ENCODE peak calls at places on chromosomes 16 and 17, in six cellular contexts. M is K562, J is HCT116, N is HepG2, A is SK-N-SH, U is GM12878. L is an unnamed sample. For H3K79me2, the result is how much of the 10 kb centered on the place peaks cover.

GRCh38 chr17:44919885-44920564 is 4.7 kb upstream of the GFAP start:
- DNase-seq in A (peak), U (peak), M (peak), N (peak), J (peak), L (peak)

GRCh38 chr17:1511756-1512321 is 4.6 kb downstream of the INPP5K start:
- DNase-seq in J (no peak), A (no peak), N (no peak), M (no peak), U (no peak), L (no peak)

GRCh38 chr16:1775846-1776671 is 3.1 kb upstream of the MRPS34 start:
- DNase-seq in M (no peak), N (no peak), A (no peak), U (no peak), J (no peak), L (no peak)

GRCh38 chr17:48791128-48792032 is 25.6 kb downstream of the TTLL6 start:
- DNase-seq in A (peak), J (peak), M (peak), U (peak), N (peak), L (peak)

GRCh38 chr16:52078716-52079655 is 468.0 kb downstream of the TOX3 start:
- DNase-seq in N (no peak), A (no peak), M (no peak), J (no peak), U (no peak), L (no peak)

GRCh38 chr17:27895110-27895895 is 2.1 kb upstream of the LYRM9 start:
- DNase-seq in U (no peak), M (no peak), J (no peak), N (no peak), A (no peak), L (peak)

GRCh38 chr17:19338031-19338990 is 24.2 kb downstream of the B9D1 start:
- DNase-seq in U (no peak), M (peak), A (peak), N (peak), J (no peak), L (peak)

GRCh38 chr17:50511058-50511457 is 2.8 kb downstream of the MYCBPAP start:
- DNase-seq in N (no peak), J (no peak), U (peak), A (no peak), M (no peak), L (no peak)

GRCh38 chr17:62761884-62762283 is 46.2 kb downstream of the MARCHF10 start:
- DNase-seq in M (no peak), A (no peak), N (no peak), U (no peak), J (no peak), L (peak)

GRCh38 chr17:62064791-62065563 is at the start of gene MED13:
- DNase-seq in A (peak), N (peak), U (no peak), J (no peak), M (peak), L (peak)

GRCh38 chr16:69186642-69187386 is at the start of gene SNTB2:
- DNase-seq in J (peak), N (peak), M (peak), A (peak), U (peak), L (peak)

GRCh38 chr17:40884708-40885512 is at the start of gene KRT20:
- DNase-seq in J (no peak), M (peak), N (no peak), A (no peak), U (no peak), L (peak)

GRCh38 chr16:70635356-70636016 is 10.9 kb upstream of the IL34 start:
- DNase-seq in M (no peak), A (no peak), J (no peak), N (no peak), U (no peak), L (peak)

GRCh38 chr17:69448431-69449102 is 34.1 kb downstream of the MAP2K6 start:
- DNase-seq in N (no peak), M (no peak), U (no peak), A (peak), J (no peak), L (peak)

GRCh38 chr16:68284847-68285246 is 20.5 kb downstream of the SLC7A6 start:
- DNase-seq in M (no peak), N (no peak), U (peak), A (no peak), J (no peak), L (no peak)

GRCh38 chr16:23974223-23974622 is 138.4 kb downstream of the PRKCB start:
- DNase-seq in U (no peak), M (no peak), A (no peak), N (no peak), J (no peak), L (peak)

GRCh38 chr17:2610195-2610594 is 16.7 kb downstream of the PAFAH1B1 start:
- DNase-seq in N (no peak), A (no peak), U (no peak), J (no peak), M (no peak), L (no peak)

GRCh38 chr17:49696233-49696761 is 11.5 kb downstream of the SLC35B1 start:
- DNase-seq in N (no peak), J (no peak), A (no peak), M (no peak), U (peak), L (no peak)

GRCh38 chr16:7268182-7268581 is 64.5 kb upstream of the RBFOX1 start:
- DNase-seq in J (no peak), N (peak), M (peak), U (no peak), A (peak), L (peak)

GRCh38 chr16:67025151-67025550 is 3.8 kb upstream of the CBFB start:
- DNase-seq in N (peak), J (no peak), M (no peak), U (no peak), A (no peak), L (no peak)

GRCh38 chr17:76263896-76264295 is 1.3 kb upstream of the UBALD2 start:
- DNase-seq in M (no peak), J (no peak), A (no peak), N (no peak), U (no peak), L (no peak)

GRCh38 chr16:70638814-70639792 is 7.3 kb upstream of the IL34 start:
- DNase-seq in U (no peak), A (peak), J (no peak), M (no peak), N (peak), L (no peak)

GRCh38 chr16:61926766-61927165 is 109.5 kb downstream of the CDH8 start:
- DNase-seq in N (peak), J (no peak), A (no peak), M (no peak), U (no peak), L (no peak)

GRCh38 chr17:57862410-57862989 is 12.7 kb upstream of the MRPS23 start:
- DNase-seq in U (no peak), M (no peak), N (no peak), J (no peak), A (peak), L (peak)

GRCh38 chr17:77366558-77367245 is 225.9 kb downstream of the SEC14L1 start:
- DNase-seq in M (no peak), A (peak), J (no peak), U (no peak), N (no peak), L (no peak)

GRCh38 chr17:49843774-49844350 is 4.0 kb downstream of the TAC4 start:
- DNase-seq in M (peak), J (no peak), A (no peak), U (no peak), N (no peak), L (peak)

GRCh38 chr16:89530401-89531381 is 22.5 kb downstream of the SPG7 start:
- DNase-seq in U (no peak), A (no peak), N (no peak), J (no peak), M (no peak), L (no peak)

GRCh38 chr16:89534147-89534788 is 26.1 kb downstream of the SPG7 start:
- DNase-seq in A (no peak), M (no peak), U (no peak), N (no peak), J (no peak), L (no peak)

GRCh38 chr16:89525146-89525913 is 17.1 kb downstream of the SPG7 start:
- DNase-seq in A (no peak), N (no peak), U (no peak), M (no peak), J (no peak), L (no peak)

GRCh38 chr16:89531821-89532526 is 23.8 kb downstream of the SPG7 start:
- DNase-seq in M (no peak), J (no peak), A (no peak), U (no peak), N (no peak), L (no peak)

GRCh38 chr16:89529097-89529496 is 20.9 kb downstream of the SPG7 start:
- DNase-seq in A (no peak), J (no peak), N (no peak), U (no peak), M (no peak), L (no peak)
- H3K79me2 ChIP-seq in A (under half), J (under half), N (under half), U (under half), M (under half), L (under half)

GRCh38 chr16:50207652-50208051 is 54.5 kb downstream of the TENT4B start:
- DNase-seq in U (no peak), J (no peak), N (no peak), M (no peak), A (no peak), L (no peak)
- TF ChIP-seq REST in U (no peak), J (no peak), N (no peak), M (no peak), A (no peak), L (no peak)

DNA sequence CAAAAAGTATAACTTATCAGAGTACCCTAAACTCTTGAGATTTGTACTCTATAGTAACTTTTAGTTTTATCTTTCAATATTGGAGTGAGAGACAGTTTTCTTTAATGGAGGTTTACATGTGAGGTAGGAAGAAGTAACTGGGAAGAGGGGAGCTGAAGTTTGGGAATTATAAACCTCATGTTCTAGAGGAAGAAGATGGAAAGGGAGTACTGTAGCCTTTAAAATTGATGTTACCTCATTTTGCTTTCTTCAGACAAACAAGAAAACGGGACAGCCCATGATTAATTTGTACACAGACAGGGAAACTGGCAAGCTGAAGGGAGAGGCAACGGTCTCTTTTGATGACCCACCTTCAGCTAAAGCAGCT is 9.5 kb downstream of the FUS start:
- DNase-seq in N (no peak), M (no peak), A (no peak), U (no peak), J (no peak), L (no peak)
- H3K79me2 ChIP-seq in N (under half), M (half or more), A (half or more), U (under half), J (half or more), L (half or more)

GRCh38 chr17:67431210-67432015 is 54.3 kb downstream of the PITPNC1 start:
- DNase-seq in U (no peak), J (peak), N (no peak), M (peak), A (no peak), L (no peak)

GRCh38 chr17:67433248-67433924 is 56.3 kb downstream of the PITPNC1 start:
- DNase-seq in M (no peak), U (no peak), A (no peak), J (no peak), N (no peak), L (peak)

GRCh38 chr17:67438669-67439068 is 61.6 kb downstream of the PITPNC1 start:
- DNase-seq in J (no peak), U (no peak), M (no peak), A (peak), N (no peak), L (peak)

GRCh38 chr17:67435122-67435521 is 58.0 kb downstream of the PITPNC1 start:
- DNase-seq in A (no peak), U (no peak), M (no peak), J (no peak), N (peak), L (no peak)

DNA sequence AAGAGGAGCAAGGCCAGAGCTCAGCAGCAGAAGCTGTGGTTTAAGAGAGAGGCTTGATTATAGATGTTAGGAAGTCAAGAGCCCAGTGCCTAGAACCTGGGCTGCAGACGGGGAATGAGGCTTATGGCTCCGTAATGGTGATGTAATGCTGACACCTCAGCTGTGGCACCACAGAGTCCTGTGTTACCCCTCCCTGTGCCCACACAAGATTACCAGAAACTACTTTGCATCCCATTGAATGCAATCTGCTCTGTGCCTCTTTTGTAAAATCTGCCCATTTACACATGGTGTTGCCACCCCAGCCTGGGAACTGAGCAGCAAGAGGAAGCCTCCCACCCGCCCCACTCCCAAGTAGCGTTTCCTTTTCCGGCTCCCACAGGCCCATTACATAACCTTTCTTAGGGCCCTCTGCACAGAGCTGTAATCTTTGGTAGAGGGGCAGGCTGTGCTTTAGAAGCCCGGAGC is 57.0 kb downstream of the PITPNC1 start:
- DNase-seq in M (no peak), J (no peak), A (no peak), U (no peak), N (no peak), L (no peak)
- TF ChIP-seq REST in M (no peak), J (no peak), A (no peak), U (no peak), N (no peak), L (no peak)

DNA sequence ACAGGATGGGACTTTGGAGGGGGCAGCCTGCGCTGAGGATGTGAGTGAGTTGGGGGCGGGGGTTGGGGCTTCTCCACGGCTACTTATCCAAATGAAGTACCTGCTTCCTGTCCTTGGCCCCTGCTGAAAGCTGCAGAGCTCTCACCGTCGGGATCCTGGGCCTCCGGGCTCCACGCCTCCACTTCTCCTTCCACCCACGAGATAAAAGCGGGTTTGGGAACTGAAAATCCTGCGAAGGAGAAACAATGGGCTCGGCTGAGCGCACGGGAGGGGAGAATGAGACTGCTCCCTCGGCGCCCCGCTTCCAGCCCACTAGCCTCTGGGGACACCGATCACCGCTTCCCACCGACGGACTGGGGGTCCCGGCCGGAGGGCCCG is 486 bp downstream of the ZNF785 start:
- DNase-seq in U (no peak), N (no peak), A (peak), J (no peak), M (peak), L (peak)
- H3K79me2 ChIP-seq in U (under half), N (under half), A (half or more), J (under half), M (half or more), L (under half)

GRCh38 chr16:11708421-11708820 is 34.2 kb downstream of the TXNDC11 start:
- DNase-seq in A (no peak), U (no peak), J (no peak), N (no peak), M (no peak), L (no peak)
- TF ChIP-seq REST in A (no peak), U (no peak), J (no peak), N (no peak), M (no peak), L (no peak)

GRCh38 chr17:4134756-4135155 is 8.1 kb downstream of the ZZEF1 start:
- DNase-seq in A (no peak), J (no peak), N (no peak), M (no peak), U (no peak), L (no peak)

GRCh38 chr17:4125552-4125951 is 17.3 kb downstream of the ZZEF1 start:
- DNase-seq in U (no peak), A (no peak), J (no peak), N (no peak), M (no peak), L (no peak)

GRCh38 chr17:4127555-4127954 is 15.3 kb downstream of the ZZEF1 start:
- DNase-seq in U (no peak), J (no peak), A (no peak), M (no peak), N (no peak), L (no peak)

GRCh38 chr17:4135489-4135888 is 7.3 kb downstream of the ZZEF1 start:
- DNase-seq in J (no peak), U (no peak), N (no peak), M (peak), A (no peak), L (no peak)

DNA sequence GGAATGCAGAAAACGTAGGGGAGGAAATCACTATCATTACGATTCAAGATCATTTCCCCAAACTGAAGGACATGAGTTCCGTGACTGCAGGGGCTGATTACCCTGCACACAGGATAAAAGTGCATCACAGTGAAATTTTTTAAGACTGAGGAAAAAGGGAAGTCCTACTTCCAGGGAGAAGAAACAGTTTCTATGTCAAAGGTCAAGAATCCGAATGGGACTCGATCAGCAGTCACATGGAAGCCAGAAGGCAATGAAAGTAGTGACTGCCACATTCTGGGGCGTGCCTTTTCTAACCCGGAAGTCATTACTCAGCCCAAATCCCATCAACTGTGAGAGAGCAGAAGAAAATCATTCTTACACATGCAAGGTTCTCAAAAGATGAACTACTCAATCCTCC is 12.1 kb downstream of the ZZEF1 start:
- DNase-seq in J (no peak), N (no peak), M (peak), A (no peak), U (no peak), L (no peak)
- H3K79me2 ChIP-seq in J (half or more), N (under half), M (half or more), A (half or more), U (under half), L (half or more)

GRCh38 chr17:37574427-37574826 is 34.8 kb downstream of the SYNRG start:
- DNase-seq in N (no peak), J (no peak), M (no peak), U (no peak), A (no peak), L (no peak)

GRCh38 chr17:37570527-37571093 is 38.6 kb downstream of the SYNRG start:
- DNase-seq in A (peak), N (peak), U (no peak), M (peak), J (peak), L (peak)

GRCh38 chr17:37571674-37572073 is 37.5 kb downstream of the SYNRG start:
- DNase-seq in U (no peak), N (no peak), J (no peak), M (no peak), A (no peak), L (no peak)

GRCh38 chr17:37576281-37576680 is 32.9 kb downstream of the SYNRG start:
- DNase-seq in M (no peak), A (no peak), U (no peak), N (no peak), J (no peak), L (no peak)
- TF ChIP-seq REST in M (no peak), A (no peak), U (no peak), N (no peak), J (no peak), L (no peak)

DNA sequence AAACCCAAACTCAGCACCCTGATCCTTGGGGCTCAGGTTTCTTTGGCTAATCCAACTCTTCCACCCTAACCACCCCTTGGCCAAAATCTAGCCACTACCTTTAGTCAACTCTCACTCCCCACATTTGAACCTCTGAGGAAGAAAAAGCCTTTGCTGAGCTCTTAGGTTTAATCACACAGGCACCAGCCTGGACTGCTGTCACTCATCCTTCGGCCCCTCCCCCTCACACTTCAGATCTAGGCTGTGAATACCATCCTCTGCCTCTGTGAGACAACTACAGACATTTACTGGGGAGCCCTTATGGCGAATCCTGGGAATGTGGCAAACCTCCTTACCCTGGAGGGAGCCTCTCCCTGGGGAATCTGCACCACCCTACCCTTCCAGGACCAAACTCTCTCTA is 5.3 kb upstream of the RNASEK start:
- DNase-seq in M (no peak), N (no peak), U (no peak), A (no peak), J (no peak), L (peak)
- H3K79me2 ChIP-seq in M (under half), N (under half), U (under half), A (half or more), J (under half), L (under half)

GRCh38 chr17:78965369-78965982 is 14.2 kb downstream of the LGALS3BP start:
- DNase-seq in N (peak), J (no peak), M (no peak), A (no peak), U (no peak), L (no peak)
- TF ChIP-seq REST in N (no peak), J (no peak), M (no peak), A (no peak), U (no peak), L (no peak)